ENCODE peak calls at places on chromosomes 4 and X, in six cellular contexts. One of them, this sample, is unnamed.

GRCh38 chr4:184897807-184898388 is 72.1 kb upstream of the ACSL1 start:
- DNase-seq in natural killer cell: no peak
- DNase-seq in GM12865: no peak
- DNase-seq in GM13977: no peak
- DNase-seq in brain microvascular endothelial cell: no peak
- DNase-seq in right lobe of liver: no peak
- DNase-seq in this sample: no peak

GRCh38 chrX:46573331-46573895 is at the start of gene CHST7:
- DNase-seq in brain microvascular endothelial cell: peak; percentile 53
- DNase-seq in natural killer cell: peak; percentile 49
- DNase-seq in right lobe of liver: no peak
- DNase-seq in GM13977: peak; percentile 47
- DNase-seq in GM12865: peak; percentile 74
- DNase-seq in this sample: peak; percentile 53

GRCh38 chr4:5787311-5787710 is 76.3 kb downstream of the EVC start:
- DNase-seq in GM12865: no peak
- DNase-seq in natural killer cell: no peak
- DNase-seq in brain microvascular endothelial cell: no peak
- DNase-seq in GM13977: no peak
- DNase-seq in right lobe of liver: no peak
- DNase-seq in this sample: no peak

GRCh38 chrX:82676386-82676785 is 831.7 kb upstream of the POU3F4 start:
- DNase-seq in GM13977: no peak
- DNase-seq in brain microvascular endothelial cell: no peak
- DNase-seq in right lobe of liver: no peak
- DNase-seq in GM12865: no peak
- DNase-seq in natural killer cell: no peak
- DNase-seq in this sample: no peak

GRCh38 chr4:81919238-81919637 is 447.5 kb upstream of the RASGEF1B start:
- DNase-seq in GM12865: peak; percentile 24
- DNase-seq in brain microvascular endothelial cell: peak; percentile 2
- DNase-seq in GM13977: no peak
- DNase-seq in natural killer cell: no peak
- DNase-seq in right lobe of liver: no peak
- DNase-seq in this sample: no peak

GRCh38 chr4:80931645-80932215 is 98.8 kb upstream of the BMP3 start:
- DNase-seq in GM12865: no peak
- DNase-seq in brain microvascular endothelial cell: no peak
- DNase-seq in natural killer cell: no peak
- DNase-seq in GM13977: no peak
- DNase-seq in right lobe of liver: no peak
- DNase-seq in this sample: no peak

GRCh38 chrX:128622296-128622695 is 570.1 kb upstream of the ACTRT1 start:
- DNase-seq in right lobe of liver: no peak
- DNase-seq in natural killer cell: no peak
- DNase-seq in brain microvascular endothelial cell: no peak
- DNase-seq in GM12865: no peak
- DNase-seq in GM13977: no peak
- DNase-seq in this sample: no peak

GRCh38 chr4:154485127-154485773 is 6.3 kb downstream of the DCHS2 start:
- DNase-seq in GM12865: peak; percentile 38
- DNase-seq in natural killer cell: no peak
- DNase-seq in GM13977: peak; percentile 45
- DNase-seq in brain microvascular endothelial cell: no peak
- DNase-seq in right lobe of liver: no peak
- DNase-seq in this sample: no peak

GRCh38 chrX:13203281-13203680 is 116.6 kb downstream of the ATXN3L start:
- DNase-seq in GM13977: no peak
- DNase-seq in right lobe of liver: no peak
- DNase-seq in brain microvascular endothelial cell: no peak
- DNase-seq in GM12865: no peak
- DNase-seq in natural killer cell: no peak
- DNase-seq in this sample: no peak

GRCh38 chr4:155403886-155404285 is 27.1 kb upstream of the MAP9 start:
- DNase-seq in natural killer cell: no peak
- DNase-seq in right lobe of liver: no peak
- DNase-seq in brain microvascular endothelial cell: peak; percentile 11
- DNase-seq in GM13977: no peak
- DNase-seq in GM12865: peak; percentile 12
- DNase-seq in this sample: no peak

GRCh38 chr4:154082760-154083530 is 294.1 kb upstream of the SFRP2 start:
- DNase-seq in GM12865: peak; percentile 27
- DNase-seq in natural killer cell: no peak
- DNase-seq in brain microvascular endothelial cell: no peak
- DNase-seq in GM13977: peak; percentile 7
- DNase-seq in right lobe of liver: no peak
- DNase-seq in this sample: no peak

GRCh38 chr4:16126714-16127113 is 42.9 kb upstream of the PROM1 start:
- DNase-seq in GM12865: no peak
- DNase-seq in brain microvascular endothelial cell: no peak
- DNase-seq in natural killer cell: no peak
- DNase-seq in right lobe of liver: no peak
- DNase-seq in GM13977: no peak
- DNase-seq in this sample: no peak

DNA sequence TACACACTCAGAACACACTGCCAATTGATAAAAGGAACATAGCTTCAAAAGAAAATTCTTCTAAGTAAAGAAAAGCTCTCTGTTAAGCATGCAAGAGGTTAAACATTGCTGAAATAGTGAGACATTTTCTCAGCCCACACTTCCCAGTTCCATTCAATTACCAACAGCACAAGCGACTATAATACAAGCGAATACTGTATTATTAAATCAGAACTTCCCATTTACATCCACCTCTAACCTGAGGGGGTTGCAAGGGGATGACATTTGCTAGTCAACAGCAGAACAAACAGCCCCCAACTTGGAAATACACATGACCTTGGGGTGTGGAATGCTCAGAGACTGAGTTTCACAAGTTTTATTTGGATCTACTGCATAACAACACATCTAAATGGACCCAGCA is 1.1 kb downstream of the FSTL5 start:
- DNase-seq in GM13977: no peak
- DNase-seq in GM12865: no peak
- DNase-seq in right lobe of liver: no peak
- DNase-seq in natural killer cell: no peak
- DNase-seq in brain microvascular endothelial cell: no peak
- DNase-seq in this sample: no peak
- TF ChIP-seq CTCF in GM13977: no peak
- TF ChIP-seq CTCF in GM12865: no peak
- TF ChIP-seq CTCF in right lobe of liver: no peak
- TF ChIP-seq CTCF in natural killer cell: no peak
- TF ChIP-seq CTCF in brain microvascular endothelial cell: no peak
- TF ChIP-seq CTCF in this sample: no peak

DNA sequence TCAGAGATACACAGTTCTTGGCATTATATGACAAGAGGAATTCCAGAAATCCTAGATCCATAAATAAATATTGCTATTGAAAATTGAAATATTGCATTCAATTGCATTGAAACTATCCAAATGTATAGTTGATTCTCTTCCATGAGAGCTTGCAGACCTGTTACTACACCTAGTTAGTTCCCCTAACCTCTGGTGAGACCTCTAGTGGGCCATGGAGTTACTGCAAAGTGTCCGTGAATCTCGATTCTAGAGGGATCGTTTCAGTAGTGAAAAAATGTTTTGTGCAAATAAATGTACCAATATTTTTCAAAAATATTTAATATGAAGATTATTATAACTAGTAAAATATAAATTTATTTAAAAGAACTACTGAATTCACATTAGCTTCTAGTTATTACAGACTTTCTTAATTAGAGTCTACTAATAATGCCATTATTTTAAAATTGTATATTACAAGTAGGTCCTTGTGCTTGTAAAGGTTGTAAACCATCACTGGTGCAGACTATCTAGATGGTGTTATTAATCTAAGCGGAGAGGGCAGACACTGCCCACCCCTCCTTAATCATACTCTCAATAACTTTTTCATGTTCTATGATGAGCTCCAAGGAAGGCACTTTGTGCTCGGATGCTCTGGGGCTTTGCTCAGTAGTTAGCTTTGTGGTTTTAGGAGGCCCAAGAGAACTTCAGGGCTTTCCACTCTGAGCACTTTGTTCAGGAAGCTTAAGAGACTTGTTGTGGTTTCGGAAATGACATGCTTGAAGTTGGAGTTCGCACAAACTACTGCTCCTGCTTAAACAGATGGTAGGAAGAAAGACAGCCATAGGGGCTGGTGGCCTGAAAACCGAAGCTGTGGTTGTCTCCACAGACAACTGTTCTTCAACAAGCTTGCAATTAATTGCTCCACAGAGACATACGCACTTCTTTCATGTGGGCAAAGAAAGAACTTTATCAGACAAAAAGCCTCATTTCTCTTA is 42.8 kb downstream of the IL21 start:
- DNase-seq in brain microvascular endothelial cell: peak; percentile 47
- DNase-seq in GM13977: peak; percentile 62
- DNase-seq in natural killer cell: no peak
- DNase-seq in GM12865: peak; percentile 55
- DNase-seq in right lobe of liver: no peak
- DNase-seq in this sample: no peak
- TF ChIP-seq CTCF in brain microvascular endothelial cell: peak; percentile 82
- TF ChIP-seq CTCF in GM13977: peak; percentile 72
- TF ChIP-seq CTCF in natural killer cell: peak; percentile 68
- TF ChIP-seq CTCF in GM12865: peak; percentile 81
- TF ChIP-seq CTCF in right lobe of liver: peak; percentile 67
- TF ChIP-seq CTCF in this sample: peak; percentile 68

DNA sequence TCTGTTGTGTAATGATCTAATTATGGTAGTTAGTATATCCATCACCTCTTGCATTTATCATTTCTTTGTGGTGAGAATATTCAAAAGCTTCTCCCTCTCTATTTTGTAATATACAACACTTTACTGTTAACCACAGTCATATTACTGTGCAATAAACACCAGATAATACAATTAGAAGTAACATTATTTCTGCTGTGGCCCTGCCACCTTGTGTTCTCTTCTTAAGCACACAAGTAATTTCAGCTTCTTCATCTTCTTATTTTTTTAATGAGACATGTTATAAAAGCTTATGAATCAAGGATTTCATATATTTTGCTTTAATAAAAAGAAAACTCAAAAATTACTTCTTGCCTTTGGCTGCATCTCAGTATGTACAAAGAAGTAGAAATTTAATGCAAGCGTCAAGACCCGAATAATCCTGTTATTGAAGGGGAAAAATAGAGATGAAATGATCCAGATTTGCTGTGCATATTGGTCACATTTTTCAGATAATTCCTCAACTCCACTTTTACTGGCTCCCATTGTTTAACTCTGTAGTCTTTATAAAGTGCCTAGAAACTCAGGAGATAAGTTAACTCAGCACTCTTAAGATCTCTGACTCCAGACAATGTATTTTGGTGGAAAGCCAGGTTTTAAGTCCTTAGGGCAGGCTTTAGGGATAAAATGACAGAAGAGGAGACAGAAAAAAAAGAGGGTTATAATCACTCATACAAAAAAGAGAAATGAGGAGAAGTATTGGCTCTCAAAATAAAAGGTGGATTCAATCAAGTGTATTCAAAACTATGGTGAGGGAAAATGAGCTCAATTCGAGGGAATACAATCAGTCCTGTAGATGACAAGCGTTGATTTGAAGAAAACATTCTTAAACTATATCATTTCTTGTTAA is 675.0 kb upstream of the INTU start:
- DNase-seq in right lobe of liver: no peak
- DNase-seq in natural killer cell: no peak
- DNase-seq in GM13977: no peak
- DNase-seq in brain microvascular endothelial cell: no peak
- DNase-seq in GM12865: no peak
- DNase-seq in this sample: no peak
- TF ChIP-seq CTCF in right lobe of liver: no peak
- TF ChIP-seq CTCF in natural killer cell: no peak
- TF ChIP-seq CTCF in GM13977: no peak
- TF ChIP-seq CTCF in brain microvascular endothelial cell: peak; percentile 25
- TF ChIP-seq CTCF in GM12865: no peak
- TF ChIP-seq CTCF in this sample: no peak

GRCh38 chr4:175051974-175052373 is 133.8 kb downstream of the ADAM29 start:
- DNase-seq in right lobe of liver: no peak
- DNase-seq in GM12865: no peak
- DNase-seq in natural killer cell: no peak
- DNase-seq in GM13977: no peak
- DNase-seq in brain microvascular endothelial cell: no peak
- DNase-seq in this sample: no peak

GRCh38 chr4:175054980-175055379 is 136.8 kb downstream of the ADAM29 start:
- DNase-seq in natural killer cell: no peak
- DNase-seq in brain microvascular endothelial cell: no peak
- DNase-seq in GM13977: no peak
- DNase-seq in GM12865: peak; percentile 52
- DNase-seq in right lobe of liver: no peak
- DNase-seq in this sample: no peak
- TF ChIP-seq CTCF in natural killer cell: no peak
- TF ChIP-seq CTCF in brain microvascular endothelial cell: no peak
- TF ChIP-seq CTCF in GM13977: peak; percentile 52
- TF ChIP-seq CTCF in GM12865: peak; percentile 45
- TF ChIP-seq CTCF in right lobe of liver: no peak
- TF ChIP-seq CTCF in this sample: no peak

DNA sequence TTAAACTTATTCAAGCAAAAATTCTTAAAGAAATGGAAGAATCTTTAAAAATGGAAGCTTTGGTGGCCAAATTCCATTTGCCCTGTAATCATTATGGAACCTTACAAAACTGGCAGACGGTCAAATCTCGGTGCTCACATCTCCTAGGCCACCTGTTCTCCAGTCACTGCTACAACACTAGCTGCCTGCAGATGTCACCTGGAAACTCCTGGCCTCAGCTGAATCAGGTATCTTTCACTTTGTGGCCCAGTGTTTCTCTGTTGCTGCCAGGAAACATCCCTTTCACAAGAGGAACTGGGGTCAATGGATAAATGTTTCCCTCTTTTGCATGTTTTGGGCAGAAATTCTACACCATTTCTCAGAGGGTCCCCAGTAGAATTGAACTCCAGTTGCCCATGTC is 4.2 kb upstream of the CXCL3 start:
- DNase-seq in GM13977: no peak
- DNase-seq in natural killer cell: no peak
- DNase-seq in brain microvascular endothelial cell: no peak
- DNase-seq in GM12865: no peak
- DNase-seq in right lobe of liver: no peak
- DNase-seq in this sample: no peak
- TF ChIP-seq CTCF in GM13977: no peak
- TF ChIP-seq CTCF in natural killer cell: no peak
- TF ChIP-seq CTCF in brain microvascular endothelial cell: no peak
- TF ChIP-seq CTCF in GM12865: no peak
- TF ChIP-seq CTCF in right lobe of liver: no peak
- TF ChIP-seq CTCF in this sample: no peak

DNA sequence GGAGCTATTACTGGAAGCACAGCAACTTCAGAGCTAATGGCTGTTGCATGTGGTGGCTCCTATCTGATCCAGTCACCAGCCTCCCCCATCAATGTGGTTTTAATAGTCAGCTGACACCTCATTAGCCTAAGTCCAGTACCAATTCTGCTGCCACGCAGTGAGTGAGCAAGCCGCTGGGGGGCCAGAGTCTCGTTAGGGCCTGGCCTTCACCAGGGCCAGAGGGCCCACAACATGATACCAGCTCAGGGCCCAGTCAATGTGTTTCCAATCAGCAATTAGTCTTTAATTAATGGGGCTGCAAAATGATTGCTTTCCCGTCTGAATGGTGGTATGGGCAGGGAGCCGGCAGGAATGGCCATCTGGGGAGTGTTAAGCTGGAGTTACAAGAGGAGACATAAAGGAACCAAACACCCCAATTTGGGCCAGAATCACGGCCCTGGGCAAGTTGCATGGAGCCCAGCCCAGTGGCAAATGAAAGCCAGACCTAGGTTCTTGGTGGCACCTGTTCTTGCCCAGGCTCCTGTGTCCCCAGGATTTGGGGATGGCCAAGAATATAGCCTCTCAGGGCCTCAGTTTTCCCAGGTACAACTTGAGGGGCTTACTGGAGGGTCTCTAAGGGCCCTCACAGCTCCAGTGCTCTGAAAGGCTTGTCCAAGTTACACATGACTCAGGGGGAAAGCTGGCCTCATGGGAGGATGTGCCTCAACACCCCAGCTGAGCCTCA is 119.2 kb downstream of the EFNB1 start:
- DNase-seq in right lobe of liver: no peak
- DNase-seq in natural killer cell: no peak
- DNase-seq in brain microvascular endothelial cell: no peak
- DNase-seq in GM13977: peak; percentile 9
- DNase-seq in GM12865: no peak
- DNase-seq in this sample: no peak
- TF ChIP-seq CTCF in right lobe of liver: no peak
- TF ChIP-seq CTCF in natural killer cell: no peak
- TF ChIP-seq CTCF in brain microvascular endothelial cell: no peak
- TF ChIP-seq CTCF in GM13977: no peak
- TF ChIP-seq CTCF in GM12865: no peak
- TF ChIP-seq CTCF in this sample: no peak